ENCODE peak calls at places on chromosomes 5 and 9, in seven cellular contexts. V is spleen; A is HL-60; B is DMS153; I is aorta; T is stimulated activated CD4-positive, alpha-beta T cell treated with anti-CD3 and anti-CD28 coated beads, Interleukin-2, amount 100 ng/mL, for 48 hours; W is prostate gland. G is an unnamed sample.

GRCh38 chr9:34592895-34593601 is 3.5 kb upstream of the CNTFR start:
- DNase-seq in T (no peak), I (peak; percentile 80), A (no peak), V (no peak), B (no peak), W (peak; percentile 88), G (no peak)

GRCh38 chr5:36363101-36363500 is 61.4 kb upstream of the RANBP3L start:
- DNase-seq in I (no peak), W (no peak), V (no peak), T (no peak), A (no peak), B (no peak), G (no peak)

GRCh38 chr5:142433526-142434321 is 108.9 kb upstream of the SPRY4 start:
- DNase-seq in A (no peak), W (no peak), T (no peak), I (no peak), B (no peak), V (no peak), G (no peak)

GRCh38 chr5:78514427-78515345 is 133.9 kb downstream of the LHFPL2 start:
- DNase-seq in W (no peak), B (no peak), I (no peak), V (no peak), A (no peak), T (no peak), G (no peak)

GRCh38 chr5:172004824-172005237 is 1.6 kb downstream of the FBXW11 start:
- DNase-seq in B (no peak), A (peak; percentile 41), T (no peak), W (no peak), I (no peak), V (no peak), G (no peak)

GRCh38 chr5:68424799-68425537 is 209.4 kb downstream of the PIK3R1 start:
- DNase-seq in A (no peak), B (no peak), V (no peak), W (no peak), T (no peak), I (no peak), G (no peak)

GRCh38 chr5:8176101-8176693 is 307.2 kb downstream of the MTRR start:
- DNase-seq in I (no peak), V (no peak), W (no peak), T (no peak), A (peak; percentile 35), B (no peak), G (no peak)

GRCh38 chr9:110198357-110198756 is 9.6 kb downstream of the C9orf152 start:
- DNase-seq in W (no peak), B (no peak), T (no peak), I (no peak), A (no peak), V (no peak), G (no peak)

GRCh38 chr5:179231309-179231708 is 114.0 kb downstream of the ADAMTS2 start:
- DNase-seq in A (no peak), V (no peak), I (no peak), W (no peak), T (no peak), B (no peak), G (no peak)